ENCODE peak calls at places on chromosomes 2 and 18, in five cellular contexts. M is tibial nerve, N is right cardiac atrium, B is left lung, F is HepG2. D is an unnamed sample.
A peak's percentile ranks its signal among the peaks of the same experiment; 100 is the strongest.

GRCh38 chr2:183292028-183292427 is 167.8 kb downstream of the NUP35 start:
- DNase-seq in F (no peak), B (no peak), N (no peak), M (no peak), D (no peak)

GRCh38 chr2:151907933-151908882 is 80.0 kb upstream of the ARL5A start:
- DNase-seq in M (no peak), F (no peak), B (no peak), N (no peak), D (no peak)

GRCh38 chr2:180559038-180559437 is 421.4 kb upstream of the UBE2E3 start:
- DNase-seq in N (no peak), M (no peak), F (no peak), B (no peak), D (no peak)

GRCh38 chr2:10303174-10303633 is 500 bp downstream of the HPCAL1 start:
- DNase-seq in N (peak; percentile 72), F (no peak), B (peak; percentile 86), M (peak; percentile 26), D (no peak)

GRCh38 chr18:48264508-48264907 is 144.7 kb downstream of the ZBTB7C start:
- DNase-seq in M (no peak), B (no peak), F (no peak), N (no peak), D (no peak)

GRCh38 chr2:145413261-145413660 is 893.3 kb upstream of the ZEB2 start:
- DNase-seq in N (no peak), F (no peak), B (no peak), M (no peak), D (no peak)

GRCh38 chr2:164903214-164903613 is 52.1 kb downstream of the SLC38A11 start:
- DNase-seq in M (no peak), B (no peak), N (no peak), F (no peak), D (no peak)

GRCh38 chr2:157476915-157477709 is 33.2 kb upstream of the CYTIP start:
- DNase-seq in B (no peak), M (no peak), F (no peak), N (no peak), D (no peak)

GRCh38 chr2:187855689-187856088 is 301.5 kb upstream of the TFPI start:
- DNase-seq in B (peak; percentile 41), M (no peak), N (no peak), F (no peak), D (no peak)

GRCh38 chr2:239239607-239240479 is 161.0 kb downstream of the HDAC4 start:
- DNase-seq in N (peak; percentile 78), B (no peak), F (no peak), M (no peak), D (no peak)

GRCh38 chr2:101759162-101759561 is 61.7 kb downstream of the MAP4K4 start:
- DNase-seq in B (no peak), M (no peak), F (no peak), N (peak; percentile 48), D (no peak)
- H3K4me3 ChIP-seq in B (no peak overlapping the region), M (no peak overlapping the region), F (no peak overlapping the region), N (no peak overlapping the region), D (no peak overlapping the region)

GRCh38 chr2:162914161-162914560 is 75.6 kb upstream of the KCNH7 start:
- DNase-seq in B (no peak), N (no peak), M (no peak), F (no peak), D (no peak)
- H3K27ac ChIP-seq in B (no peak overlapping the region), N (no peak overlapping the region), M (no peak overlapping the region), F (no peak overlapping the region), D (no peak overlapping the region)

DNA sequence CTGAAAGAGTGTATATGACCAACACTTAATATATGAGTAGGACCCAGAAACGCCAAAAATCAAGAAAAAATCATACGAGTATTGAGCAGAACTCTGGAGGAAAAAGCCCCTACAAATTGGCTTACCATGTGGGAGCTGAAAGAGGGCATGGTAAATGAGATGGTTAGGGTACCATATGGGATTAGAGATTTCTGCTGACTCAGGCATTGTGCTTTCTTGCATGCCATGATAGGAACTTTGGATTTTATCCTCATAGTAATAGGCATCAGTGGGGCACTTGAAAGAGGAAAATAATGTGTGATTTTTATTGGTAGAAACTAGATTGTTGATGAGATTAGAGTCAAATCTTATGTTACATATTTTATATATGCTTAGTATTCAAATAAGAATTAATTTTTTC is 271.1 kb downstream of the CBLN2 start:
- DNase-seq in N (no peak), M (no peak), B (no peak), F (no peak), D (no peak)
- H3K9me3 ChIP-seq in N (no peaks in the 10 kb centered on the region), M (no peaks in the 10 kb centered on the region), B (peaks cover 27% of the 10 kb centered on the region), F (no peaks in the 10 kb centered on the region), D (no peaks in the 10 kb centered on the region)

GRCh38 chr18:60295776-60296175 is 76.8 kb downstream of the MC4R start:
- DNase-seq in N (no peak), M (no peak), B (no peak), F (no peak), D (no peak)
- H3K4me3 ChIP-seq in N (no peak overlapping the region), M (no peak overlapping the region), B (no peak overlapping the region), F (no peak overlapping the region), D (no peak overlapping the region)

GRCh38 chr2:133720429-133720828 is 152.2 kb upstream of the NCKAP5 start:
- DNase-seq in N (no peak), B (no peak), F (no peak), M (no peak), D (no peak)
- H3K27ac ChIP-seq in N (no peak overlapping the region), B (no peak overlapping the region), F (no peak overlapping the region), M (no peak overlapping the region), D (no peak overlapping the region)